ENCODE peak calls at places on chromosome 5, in six cellular contexts. P is IMR-90, G is dermis blood vessel endothelial cell, J is myocyte, Z is B cell, Q is cardiac fibroblast. D is an unnamed sample.
A peak's percentile ranks its signal among the peaks of the same experiment; 100 is the strongest.

GRCh38 chr5:7916171-7916804 is 47.3 kb downstream of the MTRR start:
- DNase-seq in P (no peak), G (no peak), J (peak; percentile 66), Z (no peak), Q (no peak), D (no peak)

GRCh38 chr5:143417503-143418139 is 14.1 kb upstream of the NR3C1 start:
- DNase-seq in P (no peak), G (no peak), J (no peak), Z (no peak), Q (no peak), D (no peak)

GRCh38 chr5:136285501-136285900 is 79.8 kb downstream of the TRPC7 start:
- DNase-seq in P (peak; percentile 4), G (no peak), J (no peak), Z (no peak), Q (peak; percentile 41), D (peak; percentile 9)

GRCh38 chr5:113663879-113664278 is 150.4 kb downstream of the YTHDC2 start:
- DNase-seq in P (peak; percentile 16), G (peak; percentile 65), J (peak; percentile 50), Z (no peak), Q (peak; percentile 61), D (peak; percentile 11)

GRCh38 chr5:155394727-155395126 is 381.2 kb downstream of the KIF4B start:
- DNase-seq in P (no peak), G (no peak), J (no peak), Z (no peak), Q (no peak), D (no peak)

GRCh38 chr5:179279347-179280094 is 65.7 kb downstream of the ADAMTS2 start:
- DNase-seq in P (no peak), G (no peak), J (peak; percentile 70), Z (no peak), Q (no peak), D (no peak)

GRCh38 chr5:152838241-152838786 is 433.2 kb upstream of the NMUR2 start:
- DNase-seq in P (no peak), G (no peak), J (no peak), Z (no peak), Q (no peak), D (no peak)

GRCh38 chr5:125536095-125536494 is 789.7 kb upstream of the ZNF608 start:
- DNase-seq in P (no peak), G (no peak), J (no peak), Z (no peak), Q (no peak), D (no peak)

GRCh38 chr5:146924132-146924531 is 45.6 kb upstream of the PPP2R2B start:
- DNase-seq in P (no peak), G (no peak), J (no peak), Z (no peak), Q (no peak), D (no peak)

GRCh38 chr5:97006454-97006853 is 70.6 kb downstream of the LNPEP start:
- DNase-seq in P (peak; percentile 23), G (no peak), J (no peak), Z (no peak), Q (peak; percentile 41), D (peak; percentile 12)

GRCh38 chr5:76393035-76393680 is 9.9 kb upstream of the IQGAP2 start:
- DNase-seq in P (no peak), G (no peak), J (no peak), Z (no peak), Q (no peak), D (no peak)

GRCh38 chr5:178477224-178478201 is 112.7 kb downstream of the COL23A1 start:
- DNase-seq in P (no peak), G (no peak), J (no peak), Z (no peak), Q (no peak), D (no peak)

GRCh38 chr5:157959355-157959754 is 100.4 kb upstream of the CLINT1 start:
- DNase-seq in P (no peak), G (no peak), J (no peak), Z (no peak), Q (no peak), D (no peak)

GRCh38 chr5:168752416-168753190 is 173.4 kb upstream of the PANK3 start:
- DNase-seq in P (no peak), G (no peak), J (no peak), Z (no peak), Q (no peak), D (no peak)

GRCh38 chr5:56025303-56025885 is 30.6 kb upstream of the IL6ST start:
- DNase-seq in P (peak; percentile 21), G (no peak), J (no peak), Z (no peak), Q (peak; percentile 16), D (no peak)

GRCh38 chr5:145479271-145479670 is 355.9 kb downstream of the PRELID2 start:
- DNase-seq in P (no peak), G (peak; percentile 66), J (no peak), Z (no peak), Q (peak; percentile 67), D (peak; percentile 65)

GRCh38 chr5:132674671-132675506 is 1.1 kb downstream of the IL4 start:
- DNase-seq in P (peak; percentile 98), G (peak; percentile 90), J (peak; percentile 83), Z (no peak), Q (peak; percentile 97), D (peak; percentile 98)

GRCh38 chr5:146007270-146007669 is 70.9 kb downstream of the SH3RF2 start:
- DNase-seq in P (no peak), G (no peak), J (peak; percentile 39), Z (no peak), Q (peak; percentile 17), D (no peak)

GRCh38 chr5:25285116-25285515 is 640.3 kb upstream of the CDH10 start:
- DNase-seq in P (no peak), G (no peak), J (no peak), Z (no peak), Q (no peak), D (no peak)

GRCh38 chr5:145825751-145826180 is 9.4 kb downstream of the PRELID2 start:
- DNase-seq in P (peak; percentile 69), G (peak; percentile 77), J (peak; percentile 62), Z (no peak), Q (peak; percentile 82), D (peak; percentile 56)

GRCh38 chr5:15384176-15384575 is 115.8 kb upstream of the FBXL7 start:
- DNase-seq in P (no peak), G (no peak), J (no peak), Z (no peak), Q (no peak), D (no peak)

GRCh38 chr5:122842016-122842580 is 3.3 kb upstream of the SNX24 start:
- DNase-seq in P (no peak), G (no peak), J (no peak), Z (no peak), Q (no peak), D (no peak)

GRCh38 chr5:144812770-144813169 is 642.1 kb downstream of the KCTD16 start:
- DNase-seq in P (peak; percentile 90), G (no peak), J (peak; percentile 77), Z (no peak), Q (peak; percentile 96), D (peak; percentile 66)

D was measured in fibroblast of lung.